ENCODE peak calls at places on chromosomes 3 and 15, in eight cellular contexts. Z, B, C, W, Y, Q, S and O are unnamed samples.

GRCh38 chr15:41969851-41970431 is 2.4 kb downstream of the EHD4 start:
- DNase-seq in Y (peak), S (no peak), W (no peak), B (peak), Q (no peak), C (peak), Z (no peak), O (no peak)

GRCh38 chr15:47185222-47185800 is 532.0 kb upstream of the SEMA6D start:
- DNase-seq in W (no peak), Q (no peak), Z (no peak), C (no peak), S (no peak), B (no peak), Y (no peak), O (no peak)

GRCh38 chr3:9149566-9149965 is 99.9 kb downstream of the SRGAP3 start:
- DNase-seq in Q (no peak), W (no peak), Y (peak), Z (no peak), C (no peak), S (no peak), B (no peak), O (no peak)

GRCh38 chr3:146498002-146498736 is 28.8 kb upstream of the PLSCR2 start:
- DNase-seq in S (no peak), Z (no peak), C (no peak), Y (no peak), B (no peak), Q (no peak), W (no peak), O (no peak)

GRCh38 chr15:100350434-100351226 is 8.9 kb upstream of the ADAMTS17 start:
- DNase-seq in C (peak), Y (peak), Z (peak), B (no peak), S (peak), Q (no peak), W (no peak), O (no peak)

GRCh38 chr3:39541917-39542329 is 74.4 kb downstream of the MOBP start:
- DNase-seq in S (no peak), Z (no peak), W (no peak), Y (no peak), Q (peak), B (no peak), C (no peak), O (no peak)

GRCh38 chr15:37824717-37825382 is 109.6 kb upstream of the TMCO5A start:
- DNase-seq in Z (peak), Q (no peak), W (peak), B (no peak), Y (no peak), C (no peak), S (peak), O (no peak)

GRCh38 chr3:23738946-23739345 is 66.8 kb upstream of the UBE2E1 start:
- DNase-seq in W (no peak), Z (no peak), S (no peak), C (no peak), B (no peak), Y (no peak), Q (no peak), O (no peak)

GRCh38 chr15:75714195-75714594 is 1.5 kb upstream of the CSPG4 start:
- DNase-seq in C (no peak), B (no peak), Z (no peak), S (no peak), Q (no peak), Y (no peak), W (no peak), O (no peak)

GRCh38 chr15:75713338-75713895 is 769 bp upstream of the CSPG4 start:
- DNase-seq in W (no peak), C (peak), B (no peak), S (no peak), Q (no peak), Y (peak), Z (no peak), O (no peak)

GRCh38 chr15:75718326-75718725 is 5.7 kb upstream of the CSPG4 start:
- DNase-seq in Z (no peak), C (peak), S (no peak), Q (peak), Y (peak), B (no peak), W (no peak), O (no peak)

GRCh38 chr15:75712668-75713337 is at the start of gene CSPG4:
- DNase-seq in Z (no peak), C (peak), W (no peak), S (no peak), Y (peak), Q (no peak), B (no peak), O (no peak)
- TF ChIP-seq POLR2AphosphoS5 in Z (no peak), C (peak), W (peak), S (no peak), Y (peak), Q (no peak), B (peak), O (no peak)

DNA sequence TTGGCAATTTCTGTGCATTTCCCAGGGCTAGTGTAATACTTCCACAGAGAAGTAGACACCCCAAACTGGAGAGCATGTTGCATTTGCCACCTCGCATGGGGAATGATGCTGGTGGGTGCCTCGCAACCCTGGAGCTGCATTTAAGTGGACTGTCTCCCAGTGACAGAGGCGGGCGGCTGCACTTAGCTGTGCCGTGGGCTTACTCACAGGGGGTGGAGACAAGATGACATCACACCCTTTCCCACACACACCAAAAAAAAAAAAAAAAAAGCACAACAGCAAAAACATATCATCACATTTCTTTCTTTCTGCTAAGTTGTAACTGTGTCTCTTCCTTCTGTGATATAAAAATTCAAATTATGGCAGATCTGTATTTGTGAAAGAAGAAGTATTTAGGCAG is at the start of gene ABI3BP:
- DNase-seq in Q (peak), B (peak), Z (no peak), S (no peak), C (peak), Y (peak), W (no peak), O (no peak)
- TF ChIP-seq POLR2AphosphoS5 in Q (no peak), B (no peak), Z (no peak), S (no peak), C (peak), Y (peak), W (no peak), O (no peak)

GRCh38 chr3:182886497-182886896 is 93.2 kb downstream of the ATP11B start:
- DNase-seq in C (no peak), Y (no peak), S (no peak), W (no peak), Q (no peak), Z (no peak), B (no peak), O (no peak)

GRCh38 chr3:182891364-182891763 is 89.0 kb downstream of the DCUN1D1 start:
- DNase-seq in Z (no peak), C (no peak), B (no peak), Q (no peak), S (no peak), Y (no peak), W (no peak), O (no peak)

GRCh38 chr3:182895513-182896112 is 84.7 kb downstream of the DCUN1D1 start:
- DNase-seq in B (no peak), C (no peak), S (peak), Q (no peak), W (no peak), Y (no peak), Z (no peak), O (no peak)

GRCh38 chr3:182889948-182890629 is 90.2 kb downstream of the DCUN1D1 start:
- DNase-seq in B (no peak), Z (no peak), C (no peak), W (no peak), Y (no peak), S (no peak), Q (no peak), O (no peak)
- TF ChIP-seq POLR2AphosphoS5 in B (no peak), Z (no peak), C (no peak), W (no peak), Y (no peak), S (no peak), Q (no peak), O (no peak)

GRCh38 chr15:26628879-26629529 is 143.9 kb downstream of the GABRB3 start:
- DNase-seq in Z (no peak), B (peak), S (no peak), Y (peak), W (no peak), C (no peak), Q (no peak), O (no peak)
- TF ChIP-seq POLR2AphosphoS5 in Z (no peak), B (no peak), S (no peak), Y (no peak), W (no peak), C (no peak), Q (no peak), O (no peak)

GRCh38 chr3:98540346-98540745 is 8.6 kb downstream of the GPR15 start:
- DNase-seq in Y (no peak), Z (no peak), S (no peak), Q (no peak), W (no peak), B (no peak), C (no peak), O (no peak)
- TF ChIP-seq POLR2AphosphoS5 in Y (no peak), Z (no peak), S (no peak), Q (no peak), W (no peak), B (no peak), C (no peak), O (peak)

GRCh38 chr3:171011536-171012336 is 14.8 kb downstream of the SLC2A2 start:
- DNase-seq in Q (no peak), C (no peak), B (no peak), Z (no peak), W (no peak), Y (no peak), S (no peak), O (no peak)
- TF ChIP-seq POLR2AphosphoS5 in Q (no peak), C (no peak), B (no peak), Z (no peak), W (no peak), Y (no peak), S (no peak), O (no peak)

DNA sequence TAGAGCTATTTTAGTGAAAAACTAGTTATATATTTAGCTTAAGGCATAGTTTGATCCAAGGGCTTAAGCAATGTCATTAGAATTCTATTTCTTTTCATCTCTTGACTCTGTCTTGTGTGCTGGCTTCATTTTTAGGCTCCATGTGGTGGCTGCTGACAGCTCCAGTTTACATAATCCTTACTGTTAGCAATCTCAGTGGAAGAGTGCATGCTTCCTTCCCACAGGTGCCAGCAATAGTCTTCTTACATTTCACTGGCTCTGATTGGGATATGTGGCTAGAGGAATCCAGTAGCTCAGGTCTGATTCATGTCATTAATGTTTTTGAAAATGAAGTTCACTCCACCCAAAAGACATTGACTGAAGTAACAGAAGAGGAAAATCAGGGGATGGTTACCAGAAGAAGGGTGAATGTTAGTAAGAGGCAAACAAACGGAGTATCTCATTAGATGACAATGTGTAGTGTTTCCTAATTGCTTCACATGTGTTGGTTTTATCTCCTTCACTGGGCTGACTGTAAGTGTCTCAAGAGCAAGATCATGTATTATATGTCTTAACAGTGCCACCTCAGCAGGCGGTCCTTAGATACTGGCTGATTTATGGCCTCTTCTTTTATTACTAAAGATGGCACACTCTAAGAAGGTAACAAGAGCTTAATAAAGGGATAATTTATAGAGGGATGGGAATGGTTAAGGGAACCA is 25.6 kb upstream of the TCF12 start:
- DNase-seq in S (no peak), Z (no peak), C (no peak), W (no peak), Q (no peak), Y (no peak), B (no peak), O (no peak)
- TF ChIP-seq POLR2AphosphoS5 in S (no peak), Z (no peak), C (no peak), W (no peak), Q (no peak), Y (no peak), B (no peak), O (no peak)

GRCh38 chr3:37040231-37040630 is 46.9 kb downstream of the MLH1 start:
- DNase-seq in C (no peak), Q (no peak), Z (no peak), W (no peak), B (no peak), Y (no peak), S (no peak), O (no peak)

GRCh38 chr3:37037352-37037751 is 44.0 kb downstream of the MLH1 start:
- DNase-seq in Y (no peak), W (no peak), C (no peak), B (no peak), S (no peak), Z (no peak), Q (no peak), O (no peak)

GRCh38 chr3:37039447-37039846 is 46.1 kb downstream of the MLH1 start:
- DNase-seq in Q (no peak), Y (no peak), C (no peak), W (no peak), Z (no peak), S (no peak), B (no peak), O (no peak)

GRCh38 chr3:37041546-37042195 is 48.4 kb downstream of the MLH1 start:
- DNase-seq in C (no peak), S (no peak), B (no peak), W (no peak), Y (no peak), Z (no peak), Q (no peak), O (no peak)
- TF ChIP-seq POLR2AphosphoS5 in C (no peak), S (no peak), B (no peak), W (no peak), Y (no peak), Z (no peak), Q (no peak), O (no peak)

GRCh38 chr15:92624401-92624991 is 31.1 kb downstream of the FAM174B start:
- DNase-seq in S (no peak), C (peak), Z (no peak), Y (peak), B (peak), Q (no peak), W (no peak), O (no peak)
- TF ChIP-seq POLR2AphosphoS5 in S (no peak), C (no peak), Z (no peak), Y (peak), B (no peak), Q (no peak), W (no peak), O (no peak)

GRCh38 chr15:85618956-85619491 is 175.7 kb downstream of the KLHL25 start:
- DNase-seq in W (no peak), Y (peak), Z (peak), C (peak), B (no peak), S (no peak), Q (no peak), O (no peak)
- TF ChIP-seq POLR2AphosphoS5 in W (no peak), Y (no peak), Z (no peak), C (peak), B (no peak), S (no peak), Q (peak), O (no peak)